ENCODE peak calls at places on chromosomes 1 and 21, in seven cellular contexts. One of them, this sample, is unnamed.

GRCh38 chr1:29342351-29342750 is 106.0 kb downstream of the PTPRU start:
- DNase-seq in AML-193: no peak
- DNase-seq in cardiac fibroblast: no peak
- DNase-seq in AG09309: no peak
- DNase-seq in CD8-positive, alpha-beta T cell: no peak
- DNase-seq in breast epithelium: no peak
- DNase-seq in GM10248: no peak
- DNase-seq in this sample: no peak

GRCh38 chr1:59504281-59504680 is 207.4 kb downstream of the FGGY start:
- DNase-seq in GM10248: no peak
- DNase-seq in breast epithelium: no peak
- DNase-seq in CD8-positive, alpha-beta T cell: no peak
- DNase-seq in AG09309: no peak
- DNase-seq in AML-193: no peak
- DNase-seq in cardiac fibroblast: no peak
- DNase-seq in this sample: no peak

GRCh38 chr1:51249445-51249844 is 13.4 kb downstream of the RNF11 start:
- DNase-seq in cardiac fibroblast: no peak
- DNase-seq in GM10248: no peak
- DNase-seq in breast epithelium: no peak
- DNase-seq in AG09309: no peak
- DNase-seq in AML-193: no peak
- DNase-seq in CD8-positive, alpha-beta T cell: no peak
- DNase-seq in this sample: no peak

GRCh38 chr1:160768295-160768657 is 27.7 kb upstream of the LY9 start:
- DNase-seq in AML-193: peak
- DNase-seq in breast epithelium: no peak
- DNase-seq in GM10248: peak
- DNase-seq in cardiac fibroblast: peak
- DNase-seq in AG09309: no peak
- DNase-seq in CD8-positive, alpha-beta T cell: peak
- DNase-seq in this sample: peak

GRCh38 chr1:172887162-172887561 is 163.6 kb downstream of the TNFSF18 start:
- DNase-seq in AML-193: no peak
- DNase-seq in breast epithelium: no peak
- DNase-seq in cardiac fibroblast: no peak
- DNase-seq in AG09309: no peak
- DNase-seq in CD8-positive, alpha-beta T cell: no peak
- DNase-seq in GM10248: no peak
- DNase-seq in this sample: no peak

GRCh38 chr1:13730751-13731482 is 30.9 kb downstream of the PRDM2 start:
- DNase-seq in AML-193: peak
- DNase-seq in cardiac fibroblast: no peak
- DNase-seq in CD8-positive, alpha-beta T cell: peak
- DNase-seq in AG09309: no peak
- DNase-seq in GM10248: peak
- DNase-seq in breast epithelium: peak
- DNase-seq in this sample: peak

GRCh38 chr1:2985121-2985561 is 36.1 kb upstream of the ACTRT2 start:
- DNase-seq in GM10248: no peak
- DNase-seq in AML-193: no peak
- DNase-seq in AG09309: no peak
- DNase-seq in CD8-positive, alpha-beta T cell: no peak
- DNase-seq in cardiac fibroblast: no peak
- DNase-seq in breast epithelium: no peak
- DNase-seq in this sample: no peak

GRCh38 chr21:38861006-38861405 is 55.3 kb downstream of the ETS2 start:
- DNase-seq in CD8-positive, alpha-beta T cell: no peak
- DNase-seq in AG09309: no peak
- DNase-seq in cardiac fibroblast: peak
- DNase-seq in GM10248: no peak
- DNase-seq in AML-193: no peak
- DNase-seq in breast epithelium: no peak
- DNase-seq in this sample: no peak

GRCh38 chr21:34761758-34762330 is 93.0 kb downstream of the CLIC6 start:
- DNase-seq in breast epithelium: no peak
- DNase-seq in GM10248: no peak
- DNase-seq in CD8-positive, alpha-beta T cell: no peak
- DNase-seq in AML-193: no peak
- DNase-seq in cardiac fibroblast: no peak
- DNase-seq in AG09309: no peak
- DNase-seq in this sample: no peak

GRCh38 chr21:46038871-46039397 is 57.4 kb downstream of the COL6A1 start:
- DNase-seq in breast epithelium: peak
- DNase-seq in GM10248: no peak
- DNase-seq in CD8-positive, alpha-beta T cell: no peak
- DNase-seq in AML-193: no peak
- DNase-seq in AG09309: peak
- DNase-seq in cardiac fibroblast: peak
- DNase-seq in this sample: no peak

GRCh38 chr21:34844033-34844923 is 175.5 kb downstream of the CLIC6 start:
- DNase-seq in breast epithelium: no peak
- DNase-seq in AML-193: no peak
- DNase-seq in AG09309: no peak
- DNase-seq in cardiac fibroblast: no peak
- DNase-seq in GM10248: peak
- DNase-seq in CD8-positive, alpha-beta T cell: no peak
- DNase-seq in this sample: no peak

GRCh38 chr21:46142581-46143473 is 12.6 kb downstream of the FTCD start:
- DNase-seq in breast epithelium: no peak
- DNase-seq in AML-193: no peak
- DNase-seq in CD8-positive, alpha-beta T cell: no peak
- DNase-seq in AG09309: no peak
- DNase-seq in GM10248: no peak
- DNase-seq in cardiac fibroblast: no peak
- DNase-seq in this sample: no peak

GRCh38 chr1:56194911-56195310 is 384.5 kb downstream of the PLPP3 start:
- DNase-seq in AML-193: no peak
- DNase-seq in AG09309: peak
- DNase-seq in GM10248: no peak
- DNase-seq in CD8-positive, alpha-beta T cell: no peak
- DNase-seq in cardiac fibroblast: peak
- DNase-seq in breast epithelium: no peak
- DNase-seq in this sample: no peak

GRCh38 chr1:178634445-178634844 is 90.6 kb upstream of the RALGPS2 start:
- DNase-seq in breast epithelium: no peak
- DNase-seq in GM10248: no peak
- DNase-seq in cardiac fibroblast: peak
- DNase-seq in AML-193: no peak
- DNase-seq in AG09309: no peak
- DNase-seq in CD8-positive, alpha-beta T cell: no peak
- DNase-seq in this sample: no peak

GRCh38 chr21:33703750-33704606 is 61.7 kb downstream of the ITSN1 start:
- DNase-seq in AG09309: no peak
- DNase-seq in CD8-positive, alpha-beta T cell: no peak
- DNase-seq in breast epithelium: no peak
- DNase-seq in AML-193: no peak
- DNase-seq in GM10248: no peak
- DNase-seq in cardiac fibroblast: no peak
- DNase-seq in this sample: no peak

GRCh38 chr1:228963795-228964177 is 228.5 kb downstream of the RHOU start:
- DNase-seq in CD8-positive, alpha-beta T cell: no peak
- DNase-seq in AML-193: no peak
- DNase-seq in breast epithelium: no peak
- DNase-seq in cardiac fibroblast: no peak
- DNase-seq in AG09309: no peak
- DNase-seq in GM10248: no peak
- DNase-seq in this sample: no peak

GRCh38 chr21:46443910-46444309 is 14.8 kb upstream of the DIP2A start:
- DNase-seq in GM10248: no peak
- DNase-seq in breast epithelium: no peak
- DNase-seq in AML-193: no peak
- DNase-seq in CD8-positive, alpha-beta T cell: no peak
- DNase-seq in cardiac fibroblast: peak
- DNase-seq in AG09309: no peak
- DNase-seq in this sample: no peak

GRCh38 chr1:89607888-89608626 is 24.9 kb upstream of the LRRC8C start:
- DNase-seq in breast epithelium: no peak
- DNase-seq in AG09309: no peak
- DNase-seq in CD8-positive, alpha-beta T cell: peak
- DNase-seq in AML-193: no peak
- DNase-seq in GM10248: no peak
- DNase-seq in cardiac fibroblast: peak
- DNase-seq in this sample: peak

GRCh38 chr21:44428281-44428942 is 26.9 kb upstream of the LRRC3 start:
- DNase-seq in breast epithelium: no peak
- DNase-seq in GM10248: no peak
- DNase-seq in CD8-positive, alpha-beta T cell: peak
- DNase-seq in cardiac fibroblast: no peak
- DNase-seq in AML-193: no peak
- DNase-seq in AG09309: no peak
- DNase-seq in this sample: peak

GRCh38 chr21:34884346-34884929 is 164.7 kb downstream of the RUNX1 start:
- DNase-seq in breast epithelium: no peak
- DNase-seq in AML-193: no peak
- DNase-seq in AG09309: no peak
- DNase-seq in cardiac fibroblast: no peak
- DNase-seq in GM10248: no peak
- DNase-seq in CD8-positive, alpha-beta T cell: no peak
- DNase-seq in this sample: no peak

GRCh38 chr1:165631403-165632151 is 543 bp downstream of the MGST3 start:
- DNase-seq in CD8-positive, alpha-beta T cell: peak
- DNase-seq in breast epithelium: peak
- DNase-seq in cardiac fibroblast: peak
- DNase-seq in AG09309: peak
- DNase-seq in GM10248: peak
- DNase-seq in AML-193: peak
- DNase-seq in this sample: peak

GRCh38 chr1:26110731-26111529 is 694 bp upstream of the PDIK1L start:
- DNase-seq in AML-193: peak
- DNase-seq in GM10248: peak
- DNase-seq in AG09309: no peak
- DNase-seq in breast epithelium: peak
- DNase-seq in CD8-positive, alpha-beta T cell: peak
- DNase-seq in cardiac fibroblast: peak
- DNase-seq in this sample: peak

GRCh38 chr1:3753656-3754454 is 1.6 kb downstream of the CCDC27 start:
- DNase-seq in breast epithelium: no peak
- DNase-seq in GM10248: no peak
- DNase-seq in AG09309: no peak
- DNase-seq in cardiac fibroblast: no peak
- DNase-seq in AML-193: no peak
- DNase-seq in CD8-positive, alpha-beta T cell: no peak
- DNase-seq in this sample: no peak

GRCh38 chr1:201275266-201275666 is 8.0 kb upstream of the PKP1 start:
- DNase-seq in cardiac fibroblast: peak
- DNase-seq in GM10248: no peak
- DNase-seq in breast epithelium: peak
- DNase-seq in AML-193: no peak
- DNase-seq in CD8-positive, alpha-beta T cell: no peak
- DNase-seq in AG09309: peak
- DNase-seq in this sample: no peak

GRCh38 chr21:38815060-38815405 is 9.3 kb downstream of the ETS2 start:
- DNase-seq in CD8-positive, alpha-beta T cell: no peak
- DNase-seq in GM10248: no peak
- DNase-seq in cardiac fibroblast: no peak
- DNase-seq in AML-193: no peak
- DNase-seq in breast epithelium: no peak
- DNase-seq in AG09309: no peak
- DNase-seq in this sample: no peak

GRCh38 chr1:110196917-110197782 is 13.0 kb upstream of the KCNC4 start:
- DNase-seq in CD8-positive, alpha-beta T cell: peak
- DNase-seq in GM10248: peak
- DNase-seq in AML-193: peak
- DNase-seq in AG09309: no peak
- DNase-seq in breast epithelium: no peak
- DNase-seq in cardiac fibroblast: peak
- DNase-seq in this sample: peak

GRCh38 chr1:180988221-180988826 is 34.3 kb downstream of the STX6 start:
- DNase-seq in AG09309: no peak
- DNase-seq in cardiac fibroblast: peak
- DNase-seq in breast epithelium: no peak
- DNase-seq in GM10248: no peak
- DNase-seq in CD8-positive, alpha-beta T cell: no peak
- DNase-seq in AML-193: no peak
- DNase-seq in this sample: no peak

GRCh38 chr1:156807627-156808026 is 9.0 kb downstream of the SH2D2A start:
- DNase-seq in AML-193: no peak
- DNase-seq in GM10248: no peak
- DNase-seq in CD8-positive, alpha-beta T cell: no peak
- DNase-seq in cardiac fibroblast: no peak
- DNase-seq in breast epithelium: no peak
- DNase-seq in AG09309: no peak
- DNase-seq in this sample: no peak

GRCh38 chr1:15158506-15159165 is 5.1 kb downstream of the TMEM51 start:
- DNase-seq in AG09309: no peak
- DNase-seq in GM10248: no peak
- DNase-seq in AML-193: no peak
- DNase-seq in CD8-positive, alpha-beta T cell: no peak
- DNase-seq in breast epithelium: no peak
- DNase-seq in cardiac fibroblast: peak
- DNase-seq in this sample: no peak

GRCh38 chr21:38413958-38414506 is 84.2 kb downstream of the ERG start:
- DNase-seq in cardiac fibroblast: peak
- DNase-seq in GM10248: no peak
- DNase-seq in AML-193: no peak
- DNase-seq in breast epithelium: no peak
- DNase-seq in AG09309: no peak
- DNase-seq in CD8-positive, alpha-beta T cell: no peak
- DNase-seq in this sample: no peak

GRCh38 chr1:202571719-202572339 is 138.4 kb downstream of the SYT2 start:
- DNase-seq in cardiac fibroblast: peak
- DNase-seq in CD8-positive, alpha-beta T cell: no peak
- DNase-seq in AG09309: no peak
- DNase-seq in breast epithelium: no peak
- DNase-seq in AML-193: peak
- DNase-seq in GM10248: peak
- DNase-seq in this sample: peak

GRCh38 chr1:44524655-44525530 is 119.8 kb downstream of the RNF220 start:
- DNase-seq in AG09309: no peak
- DNase-seq in CD8-positive, alpha-beta T cell: no peak
- DNase-seq in GM10248: no peak
- DNase-seq in breast epithelium: no peak
- DNase-seq in cardiac fibroblast: no peak
- DNase-seq in AML-193: no peak
- DNase-seq in this sample: no peak

GRCh38 chr1:65079941-65080340 is 68.1 kb upstream of the AK4 start:
- DNase-seq in AG09309: no peak
- DNase-seq in cardiac fibroblast: peak
- DNase-seq in GM10248: no peak
- DNase-seq in breast epithelium: no peak
- DNase-seq in CD8-positive, alpha-beta T cell: no peak
- DNase-seq in AML-193: no peak
- DNase-seq in this sample: no peak

GRCh38 chr1:24761582-24761981 is 16.3 kb downstream of the CLIC4 start:
- DNase-seq in breast epithelium: no peak
- DNase-seq in cardiac fibroblast: no peak
- DNase-seq in AG09309: no peak
- DNase-seq in AML-193: no peak
- DNase-seq in CD8-positive, alpha-beta T cell: no peak
- DNase-seq in GM10248: no peak
- DNase-seq in this sample: no peak

This sample was measured in central memory CD4-positive, alpha-beta T cell.